ENCODE peak calls at places on chromosomes 4 and X, in seven cellular contexts. E, I, L, G, V, N and M are unnamed samples. For H3K4me1, the result is how much of the 10 kb centered on the place peaks cover.

GRCh38 chr4:39169426-39169825 is 12.9 kb upstream of the WDR19 start:
- DNase-seq in G (no peak), L (no peak), I (no peak), E (peak), V (no peak), N (no peak), M (no peak)

GRCh38 chr4:170007113-170007512 is 19.1 kb downstream of the MFAP3L start:
- DNase-seq in N (no peak), I (no peak), L (no peak), G (no peak), E (no peak), V (no peak), M (no peak)

GRCh38 chr4:184755278-184755677 is 21.4 kb upstream of the CENPU start:
- DNase-seq in G (no peak), V (no peak), I (peak), E (peak), L (no peak), N (no peak), M (peak)

GRCh38 chr4:74931386-74931785 is 1.5 kb upstream of the PARM1 start:
- DNase-seq in V (no peak), L (no peak), N (peak), E (no peak), G (no peak), I (no peak), M (no peak)

GRCh38 chr4:184434496-184435066 is 39.8 kb downstream of the IRF2 start:
- DNase-seq in I (no peak), L (no peak), N (no peak), E (no peak), G (no peak), V (no peak), M (no peak)

GRCh38 chr4:32136081-32136787 is 1416.1 kb downstream of the PCDH7 start:
- DNase-seq in N (no peak), L (no peak), I (no peak), V (no peak), G (no peak), E (peak), M (peak)

GRCh38 chr4:69038582-69038981 is 57.7 kb upstream of the UGT2B7 start:
- DNase-seq in V (no peak), I (peak), L (no peak), G (no peak), N (no peak), E (no peak), M (no peak)

GRCh38 chr4:37139987-37140386 is 104.6 kb upstream of the NWD2 start:
- DNase-seq in N (peak), L (no peak), G (no peak), I (no peak), E (no peak), V (no peak), M (no peak)

GRCh38 chrX:4322916-4323315 is 609.5 kb upstream of the PRKX start:
- DNase-seq in L (no peak), N (no peak), I (no peak), G (no peak), E (no peak), V (no peak), M (no peak)

GRCh38 chr4:86959588-86960500 is 25.0 kb downstream of the AFF1 start:
- DNase-seq in V (no peak), G (no peak), I (no peak), N (peak), L (no peak), E (no peak), M (no peak)

GRCh38 chr4:166274775-166275174 is 401.7 kb downstream of the TLL1 start:
- DNase-seq in V (no peak), E (no peak), I (no peak), G (no peak), L (no peak), N (no peak), M (no peak)

GRCh38 chr4:145154573-145154972 is 25.8 kb downstream of the OTUD4 start:
- DNase-seq in V (no peak), L (no peak), N (peak), I (peak), E (peak), G (no peak), M (no peak)

GRCh38 chr4:1366371-1367229 is 19.6 kb downstream of the UVSSA start:
- DNase-seq in V (peak), L (no peak), N (no peak), E (no peak), I (no peak), G (no peak), M (no peak)

GRCh38 chrX:129637217-129638109 is 17.3 kb downstream of the APLN start:
- DNase-seq in E (peak), V (no peak), G (peak), N (peak), L (peak), I (peak), M (no peak)

GRCh38 chr4:78432896-78433295 is 118.7 kb upstream of the ANXA3 start:
- DNase-seq in N (peak), G (no peak), V (no peak), L (no peak), E (peak), I (peak), M (no peak)

GRCh38 chrX:149152941-149153340 is 352.2 kb downstream of the IDS start:
- DNase-seq in L (no peak), N (no peak), E (peak), V (no peak), I (peak), G (no peak), M (peak)

GRCh38 chr4:34417160-34417559 is 1827.2 kb downstream of the ARAP2 start:
- DNase-seq in I (peak), G (no peak), N (no peak), V (no peak), L (no peak), E (peak), M (no peak)

GRCh38 chrX:71178908-71179307 is 34.3 kb downstream of the NLGN3 start:
- DNase-seq in V (no peak), N (peak), I (peak), E (peak), G (peak), L (peak), M (peak)

GRCh38 chr4:34814266-34814665 is 1430.0 kb downstream of the ARAP2 start:
- DNase-seq in L (no peak), G (no peak), N (no peak), I (no peak), E (no peak), V (no peak), M (peak)

GRCh38 chr4:78414116-78414515 is 137.5 kb upstream of the ANXA3 start:
- DNase-seq in N (no peak), I (peak), L (no peak), G (no peak), V (no peak), E (no peak), M (no peak)

GRCh38 chr4:42995343-42995944 is 102.9 kb downstream of the GRXCR1 start:
- DNase-seq in I (peak), G (no peak), E (peak), N (peak), L (no peak), V (no peak), M (peak)

GRCh38 chr4:57575465-57575864 is 465.3 kb upstream of the IGFBP7 start:
- DNase-seq in I (no peak), G (no peak), L (no peak), E (no peak), V (no peak), N (no peak), M (no peak)

GRCh38 chr4:52102587-52102986 is 51.5 kb downstream of the SPATA18 start:
- DNase-seq in G (no peak), L (no peak), I (peak), N (no peak), E (peak), V (no peak), M (peak)

GRCh38 chr4:122086338-122086737 is 65.8 kb upstream of the BLTP1 start:
- DNase-seq in N (no peak), G (no peak), V (no peak), L (no peak), E (no peak), I (no peak), M (no peak)

GRCh38 chr4:180081072-180081471 is 2162.1 kb upstream of the TENM3 start:
- DNase-seq in V (no peak), L (no peak), I (no peak), N (peak), G (no peak), E (no peak), M (no peak)

GRCh38 chr4:164997324-164997723 is 19.9 kb upstream of the TRIM61 start:
- DNase-seq in E (peak), N (peak), I (peak), G (no peak), L (no peak), V (no peak), M (no peak)

GRCh38 chrX:86171366-86171765 is 23.1 kb downstream of the DACH2 start:
- DNase-seq in G (no peak), I (peak), L (peak), E (peak), N (peak), V (no peak), M (no peak)

GRCh38 chr4:7968262-7968896 is 28.7 kb upstream of the AFAP1 start:
- DNase-seq in L (no peak), I (no peak), N (no peak), G (peak), E (no peak), V (no peak), M (no peak)

GRCh38 chr4:7967501-7968261 is 28.0 kb upstream of the AFAP1 start:
- DNase-seq in I (peak), N (no peak), G (no peak), L (no peak), E (no peak), V (no peak), M (no peak)

GRCh38 chr4:7964890-7965662 is 25.4 kb upstream of the AFAP1 start:
- DNase-seq in I (peak), E (peak), V (no peak), G (peak), L (no peak), N (peak), M (peak)

GRCh38 chr4:7967063-7967440 is 27.4 kb upstream of the AFAP1 start:
- DNase-seq in N (no peak), L (no peak), I (no peak), E (no peak), G (no peak), V (no peak), M (no peak)

GRCh38 chr4:7966281-7967062 is 26.8 kb upstream of the AFAP1 start:
- DNase-seq in V (no peak), I (no peak), L (no peak), G (no peak), E (no peak), N (no peak), M (no peak)
- H3K4me1 ChIP-seq in V (under half), I (under half), L (under half), G (under half), E (under half), N (under half), M (under half)

DNA sequence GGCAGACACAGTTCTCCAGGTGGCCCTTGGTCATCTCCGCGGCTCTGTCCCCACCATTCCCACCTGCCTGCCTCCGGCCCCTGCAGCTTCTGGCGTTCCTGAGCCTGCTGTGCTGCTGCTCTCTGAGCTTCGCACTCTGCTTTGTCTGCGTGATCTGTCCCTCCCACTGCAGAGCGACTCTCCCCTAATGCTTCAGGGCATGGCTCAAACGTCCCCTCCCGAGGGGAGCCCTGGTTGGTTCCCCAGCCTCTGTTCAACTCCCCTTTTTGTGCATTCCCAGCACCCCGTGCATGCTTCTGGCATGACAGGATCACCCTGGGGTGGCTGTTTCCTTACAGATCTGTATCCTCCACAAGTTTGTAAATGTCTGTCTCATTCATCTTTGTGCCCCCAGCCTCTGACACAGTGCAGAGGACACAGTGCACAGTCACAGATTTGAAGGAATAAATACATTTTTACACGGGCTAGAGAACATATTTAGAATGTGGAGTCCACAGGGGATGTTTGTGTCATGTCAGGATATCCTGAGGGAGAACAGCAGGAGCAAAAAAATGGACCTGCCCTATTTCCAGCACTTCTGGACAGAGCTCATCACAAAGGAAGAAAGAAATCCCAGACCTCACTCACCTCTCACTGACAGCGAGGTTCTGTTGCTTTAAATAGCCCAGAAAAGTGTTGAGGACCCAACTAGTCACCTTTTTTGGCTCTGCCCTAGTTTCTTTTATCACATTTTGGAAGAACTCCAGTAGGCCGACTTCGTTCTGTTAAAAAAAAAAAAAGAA is 72.6 kb downstream of the GATB start:
- DNase-seq in L (no peak), I (peak), G (no peak), N (peak), V (no peak), E (no peak), M (peak)
- H3K4me1 ChIP-seq in L (under half), I (under half), G (under half), N (under half), V (under half), E (under half), M (under half)

DNA sequence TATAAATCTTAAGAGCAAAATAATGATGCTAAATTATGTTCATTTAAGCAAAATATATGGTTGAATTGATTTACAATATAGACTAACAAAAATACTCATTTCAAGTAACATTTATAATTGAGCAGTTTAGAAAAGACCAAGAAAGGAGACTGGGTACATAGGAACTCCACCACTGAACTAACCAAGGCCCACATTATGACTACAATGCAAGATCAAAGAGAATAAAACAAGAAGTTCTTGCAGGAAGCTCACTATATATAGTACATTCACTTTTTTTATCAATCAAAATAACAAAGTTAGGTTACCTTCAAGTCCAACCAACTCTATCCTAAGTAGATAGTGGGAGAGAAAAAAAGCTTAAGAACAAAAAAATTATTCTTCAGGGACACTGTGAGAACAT is 8.0 kb downstream of the CHIC2 start:
- DNase-seq in G (no peak), N (no peak), V (no peak), E (no peak), I (no peak), L (no peak), M (no peak)
- H3K4me1 ChIP-seq in G (under half), N (under half), V (under half), E (under half), I (half or more), L (under half), M (under half)

DNA sequence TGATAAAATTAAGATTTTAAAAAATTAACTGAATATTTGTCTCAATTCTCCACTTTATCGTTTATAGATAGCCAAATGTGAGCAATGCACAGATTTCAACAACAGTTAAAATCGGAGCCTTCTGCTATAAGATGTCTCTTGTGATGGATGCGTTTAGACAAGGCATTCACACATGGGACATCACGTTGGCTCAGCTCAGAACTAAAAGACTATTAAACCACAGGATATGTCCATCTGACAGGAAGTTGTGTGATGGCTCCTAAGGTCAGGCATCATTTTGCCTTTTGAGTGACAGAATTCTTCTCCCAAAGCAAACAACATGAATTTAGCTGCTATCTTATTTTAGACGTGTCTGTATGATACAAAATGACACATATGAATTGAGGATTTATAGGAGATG is 17.3 kb upstream of the VCX3B start:
- DNase-seq in N (no peak), L (no peak), G (no peak), V (no peak), I (no peak), E (no peak), M (no peak)
- H3K4me1 ChIP-seq in N (under half), L (under half), G (under half), V (under half), I (under half), E (under half), M (under half)

DNA sequence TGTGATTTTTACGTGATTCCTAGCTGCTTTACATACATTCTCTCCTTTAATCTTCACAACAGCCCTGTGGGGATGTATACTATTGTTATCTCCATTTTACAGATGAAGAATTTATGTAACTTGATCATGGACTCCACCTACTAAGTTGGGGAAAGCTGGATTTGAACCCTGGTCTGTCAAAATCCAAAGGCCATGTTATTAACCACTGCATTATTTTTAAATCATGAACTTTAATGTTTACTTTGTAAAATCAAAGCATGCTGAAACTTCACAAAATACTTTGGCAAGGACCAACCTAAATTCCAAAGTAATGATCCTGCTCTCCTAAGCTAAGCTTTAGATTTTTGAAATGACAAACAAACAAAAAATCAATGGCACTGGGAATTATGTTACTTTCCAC is 26.1 kb downstream of the FAM47E start:
- DNase-seq in E (no peak), V (no peak), L (no peak), I (no peak), G (no peak), N (no peak), M (no peak)
- H3K4me1 ChIP-seq in E (under half), V (under half), L (under half), I (under half), G (under half), N (under half), M (under half)

GRCh38 chr4:114598191-114599121 is at the start of gene UGT8:
- DNase-seq in I (peak), N (peak), V (peak), G (no peak), L (peak), E (peak), M (peak)

GRCh38 chr4:114601304-114602052 is 2.9 kb downstream of the UGT8 start:
- DNase-seq in E (no peak), V (no peak), I (no peak), N (no peak), G (no peak), L (no peak), M (no peak)

GRCh38 chr4:114599231-114600065 is 841 bp downstream of the UGT8 start:
- DNase-seq in G (no peak), L (peak), E (peak), V (peak), N (peak), I (peak), M (no peak)

GRCh38 chr4:114600066-114600552 is 1.5 kb downstream of the UGT8 start:
- DNase-seq in L (no peak), V (no peak), N (no peak), I (no peak), E (no peak), G (no peak), M (no peak)

DNA sequence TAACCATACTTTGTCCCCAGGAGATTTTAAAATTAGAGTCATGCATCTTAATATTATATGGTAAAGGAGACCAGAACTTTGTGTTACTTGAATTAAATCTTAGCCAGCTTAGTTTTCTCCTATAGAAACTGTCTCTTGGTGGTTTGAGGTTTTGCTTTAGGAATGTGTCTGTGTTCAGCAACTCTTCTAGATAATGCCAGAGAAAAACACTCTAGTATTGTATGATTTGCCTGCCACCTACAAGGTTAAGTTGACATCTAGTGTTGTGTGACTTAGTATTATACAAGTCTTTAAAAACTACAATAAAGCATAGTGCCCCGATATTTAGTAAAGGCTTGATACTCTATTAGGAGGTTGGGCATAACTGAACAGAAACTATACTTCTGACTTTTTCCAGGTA is 2.1 kb downstream of the UGT8 start:
- DNase-seq in E (no peak), N (no peak), V (no peak), G (no peak), I (no peak), L (no peak), M (no peak)
- H3K4me1 ChIP-seq in E (under half), N (under half), V (under half), G (under half), I (under half), L (under half), M (under half)

DNA sequence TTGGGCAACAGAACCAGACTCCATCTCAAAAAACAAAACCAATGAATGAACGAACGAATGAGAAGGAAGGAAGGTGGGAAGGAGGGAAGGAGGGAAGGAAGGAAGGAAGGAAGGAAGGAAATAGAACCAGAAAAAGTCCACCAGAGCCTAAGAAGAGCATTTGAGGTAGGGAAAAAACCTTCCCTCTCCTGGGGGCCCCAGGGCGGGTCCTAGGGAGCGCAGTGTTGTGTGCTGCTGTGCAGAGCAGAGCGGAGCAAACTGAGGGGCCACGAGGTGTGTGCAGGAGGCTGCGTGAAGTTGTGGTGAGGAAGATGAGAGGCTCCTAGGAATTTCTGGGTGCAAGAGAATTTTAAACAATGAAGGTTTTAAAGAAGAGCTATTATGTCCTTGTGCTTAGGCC is 16.0 kb upstream of the NSUN7 start:
- DNase-seq in L (no peak), V (no peak), G (no peak), I (no peak), N (no peak), E (no peak), M (no peak)
- H3K4me1 ChIP-seq in L (under half), V (under half), G (under half), I (under half), N (under half), E (under half), M (under half)

GRCh38 chr4:94516999-94517398 is 65.3 kb downstream of the PDLIM5 start:
- DNase-seq in E (peak), G (peak), L (peak), I (peak), N (no peak), V (no peak), M (peak)

GRCh38 chr4:94523033-94523590 is 71.4 kb downstream of the PDLIM5 start:
- DNase-seq in E (no peak), G (no peak), V (no peak), L (no peak), N (no peak), I (peak), M (no peak)

GRCh38 chr4:94517492-94517891 is 65.8 kb downstream of the PDLIM5 start:
- DNase-seq in G (no peak), E (no peak), N (no peak), V (no peak), I (no peak), L (no peak), M (no peak)

GRCh38 chr4:94519019-94519418 is 67.3 kb downstream of the PDLIM5 start:
- DNase-seq in G (no peak), V (no peak), E (no peak), I (no peak), L (no peak), N (no peak), M (no peak)

GRCh38 chr4:94519925-94520789 is 68.4 kb downstream of the PDLIM5 start:
- DNase-seq in N (no peak), E (no peak), V (no peak), G (no peak), L (no peak), I (no peak), M (no peak)
- H3K4me1 ChIP-seq in N (under half), E (under half), V (under half), G (under half), L (under half), I (under half), M (under half)

GRCh38 chrX:118990512-118991227 is 16.3 kb downstream of the LONRF3 start:
- DNase-seq in E (no peak), N (no peak), L (no peak), I (no peak), G (no peak), V (no peak), M (no peak)
- H3K4me1 ChIP-seq in E (under half), N (under half), L (under half), I (under half), G (under half), V (under half), M (under half)